ENCODE peak calls at places on chromosomes 7 and 10, in seven cellular contexts. P, D, A, E, V, H and J are unnamed samples.

GRCh38 chr7:150941983-150942590 is 36.0 kb downstream of the KCNH2 start:
- DNase-seq in P (no peak), D (peak; percentile 73), A (no peak), E (peak; percentile 28), V (no peak), H (no peak), J (no peak)

GRCh38 chr10:31808258-31809218 is 120.1 kb downstream of the ARHGAP12 start:
- DNase-seq in P (peak; percentile 80), D (no peak), A (peak; percentile 80), E (peak; percentile 46), V (no peak), H (peak; percentile 79), J (peak; percentile 47)

GRCh38 chr10:34734918-34735317 is 80.2 kb downstream of the PARD3 start:
- DNase-seq in P (no peak), D (no peak), A (no peak), E (no peak), V (no peak), H (no peak), J (no peak)

GRCh38 chr10:100128951-100129350 is 47.3 kb upstream of the CPN1 start:
- DNase-seq in P (no peak), D (no peak), A (no peak), E (no peak), V (no peak), H (no peak), J (no peak)

GRCh38 chr7:158112571-158113320 is 474.9 kb downstream of the PTPRN2 start:
- DNase-seq in P (no peak), D (no peak), A (no peak), E (no peak), V (peak; percentile 37), H (no peak), J (no peak)

GRCh38 chr10:73095479-73096021 is 1.1 kb downstream of the P4HA1 start:
- DNase-seq in P (peak; percentile 82), D (no peak), A (peak; percentile 91), E (peak; percentile 84), V (no peak), H (peak; percentile 76), J (peak; percentile 50)

GRCh38 chr7:130912910-130913720 is 179.1 kb upstream of the KLF14 start:
- DNase-seq in P (peak; percentile 99), D (no peak), A (peak; percentile 98), E (peak; percentile 34), V (no peak), H (peak; percentile 92), J (no peak)

GRCh38 chr7:73717025-73717807 is 2.3 kb downstream of the STX1A start:
- DNase-seq in P (peak; percentile 26), D (no peak), A (peak; percentile 64), E (no peak), V (no peak), H (no peak), J (no peak)

GRCh38 chr10:120221873-120222485 is 235.0 kb upstream of the PLPP4 start:
- DNase-seq in P (no peak), D (peak; percentile 77), A (peak; percentile 23), E (peak; percentile 86), V (peak; percentile 58), H (peak; percentile 87), J (no peak)

GRCh38 chr10:124992462-124993344 is 50.8 kb downstream of the ZRANB1 start:
- DNase-seq in P (peak; percentile 63), D (peak; percentile 60), A (peak; percentile 68), E (peak; percentile 79), V (peak; percentile 77), H (peak; percentile 82), J (peak; percentile 36)

GRCh38 chr10:133309720-133310398 is 1.1 kb downstream of the ZNF511 start:
- DNase-seq in P (no peak), D (no peak), A (no peak), E (no peak), V (no peak), H (no peak), J (no peak)

GRCh38 chr10:132421377-132422168 is 24.6 kb downstream of the PWWP2B start:
- DNase-seq in P (peak; percentile 26), D (no peak), A (peak; percentile 85), E (no peak), V (no peak), H (peak; percentile 75), J (no peak)

GRCh38 chr10:86753056-86753455 is 3.4 kb upstream of the BMPR1A start:
- DNase-seq in P (no peak), D (no peak), A (no peak), E (no peak), V (no peak), H (no peak), J (no peak)

GRCh38 chr10:84179059-84179710 is 5.6 kb downstream of the GPR15LG start:
- DNase-seq in P (peak; percentile 27), D (no peak), A (peak; percentile 24), E (no peak), V (no peak), H (peak; percentile 4), J (no peak)

GRCh38 chr7:45581271-45581780 is 7.2 kb downstream of the ADCY1 start:
- DNase-seq in P (no peak), D (peak; percentile 17), A (no peak), E (no peak), V (no peak), H (no peak), J (no peak)

GRCh38 chr7:45583296-45583695 is 9.1 kb downstream of the ADCY1 start:
- DNase-seq in P (no peak), D (no peak), A (no peak), E (no peak), V (no peak), H (no peak), J (no peak)

GRCh38 chr7:45580053-45580872 is 6.1 kb downstream of the ADCY1 start:
- DNase-seq in P (no peak), D (peak; percentile 64), A (no peak), E (peak; percentile 41), V (peak; percentile 69), H (no peak), J (no peak)

GRCh38 chr7:45582868-45583277 is 8.7 kb downstream of the ADCY1 start:
- DNase-seq in P (no peak), D (no peak), A (no peak), E (peak; percentile 53), V (no peak), H (no peak), J (peak; percentile 41)

DNA sequence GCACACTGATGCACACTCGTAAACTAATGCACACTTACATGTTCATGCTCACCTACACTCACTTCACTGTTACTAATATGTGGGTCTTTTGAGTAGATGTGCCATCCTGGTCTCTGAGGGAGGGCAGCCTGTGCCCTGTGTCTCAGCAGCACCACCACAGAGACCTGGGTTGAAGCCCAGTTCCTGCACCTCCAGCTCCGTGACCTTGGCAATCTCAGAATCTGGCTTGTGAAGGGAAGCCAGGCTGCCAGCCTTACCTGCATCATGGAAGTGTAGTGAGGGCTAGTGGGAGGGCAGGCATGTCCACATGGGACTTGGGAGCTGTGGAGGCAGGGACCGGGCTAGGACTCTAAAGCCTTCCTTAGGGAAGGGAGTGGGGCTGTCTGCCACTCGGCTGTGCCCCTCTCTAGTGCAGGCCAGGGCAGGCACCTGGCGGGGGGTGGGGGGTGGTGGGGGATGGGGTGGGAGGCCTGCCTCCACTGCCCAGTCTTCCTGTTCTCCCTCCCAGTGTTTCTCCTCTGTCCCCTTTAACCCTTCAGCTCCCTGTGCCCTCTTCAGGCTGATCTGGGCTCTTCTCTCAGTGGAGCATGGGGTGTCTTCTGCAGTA is 8.1 kb downstream of the ADCY1 start:
- DNase-seq in P (no peak), D (no peak), A (no peak), E (no peak), V (no peak), H (no peak), J (no peak)
- H2BK5ac ChIP-seq in P (no peak overlapping the region), D (no peak overlapping the region), A (no peak overlapping the region), E (no peak overlapping the region), V (peak overlapping the region; percentile 74), H (no peak overlapping the region), J (no peak overlapping the region)

GRCh38 chr7:128945668-128946366 is 8.1 kb downstream of the IRF5 start:
- DNase-seq in P (no peak), D (no peak), A (no peak), E (no peak), V (peak; percentile 45), H (no peak), J (no peak)

GRCh38 chr7:128948312-128948973 is 10.7 kb downstream of the IRF5 start:
- DNase-seq in P (no peak), D (no peak), A (no peak), E (no peak), V (no peak), H (peak; percentile 26), J (no peak)

GRCh38 chr7:128948976-128949760 is 11.4 kb downstream of the IRF5 start:
- DNase-seq in P (no peak), D (no peak), A (no peak), E (no peak), V (no peak), H (no peak), J (no peak)

GRCh38 chr7:128947854-128948253 is 10.1 kb downstream of the IRF5 start:
- DNase-seq in P (peak; percentile 3), D (no peak), A (no peak), E (no peak), V (no peak), H (peak; percentile 66), J (no peak)

GRCh38 chr7:128946936-128947830 is 9.5 kb downstream of the IRF5 start:
- DNase-seq in P (no peak), D (peak; percentile 76), A (no peak), E (peak; percentile 42), V (no peak), H (no peak), J (no peak)
- H2BK5ac ChIP-seq in P (no peak overlapping the region), D (no peak overlapping the region), A (no peak overlapping the region), E (no peak overlapping the region), V (no peak overlapping the region), H (no peak overlapping the region), J (peak overlapping the region; percentile 50)

DNA sequence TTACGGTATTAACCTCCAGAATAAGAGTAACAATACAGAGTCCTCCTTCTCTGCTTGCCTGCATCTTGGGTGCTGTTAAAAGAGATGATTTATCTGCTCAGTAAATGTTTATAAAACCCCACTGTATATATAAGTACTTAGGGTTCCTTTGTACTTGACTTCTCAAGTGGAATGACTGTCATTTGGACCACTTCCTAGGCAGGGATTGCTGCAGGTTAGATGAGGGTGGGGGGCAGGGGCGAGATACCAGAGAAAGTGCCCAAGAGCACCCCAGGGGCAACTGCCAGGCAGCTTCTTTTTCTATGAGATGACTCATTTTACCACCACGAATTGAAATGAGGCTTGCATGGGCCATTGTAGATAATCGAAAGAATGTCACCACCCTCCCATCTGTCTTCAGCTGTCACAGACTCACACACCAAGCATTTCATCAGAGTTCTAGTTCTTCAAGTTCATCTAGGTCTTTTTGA is 421.9 kb upstream of the GALNT17 start:
- DNase-seq in P (peak; percentile 76), D (no peak), A (peak; percentile 43), E (peak; percentile 82), V (no peak), H (peak; percentile 49), J (no peak)
- H2BK5ac ChIP-seq in P (no peak overlapping the region), D (no peak overlapping the region), A (no peak overlapping the region), E (no peak overlapping the region), V (no peak overlapping the region), H (no peak overlapping the region), J (no peak overlapping the region)

DNA sequence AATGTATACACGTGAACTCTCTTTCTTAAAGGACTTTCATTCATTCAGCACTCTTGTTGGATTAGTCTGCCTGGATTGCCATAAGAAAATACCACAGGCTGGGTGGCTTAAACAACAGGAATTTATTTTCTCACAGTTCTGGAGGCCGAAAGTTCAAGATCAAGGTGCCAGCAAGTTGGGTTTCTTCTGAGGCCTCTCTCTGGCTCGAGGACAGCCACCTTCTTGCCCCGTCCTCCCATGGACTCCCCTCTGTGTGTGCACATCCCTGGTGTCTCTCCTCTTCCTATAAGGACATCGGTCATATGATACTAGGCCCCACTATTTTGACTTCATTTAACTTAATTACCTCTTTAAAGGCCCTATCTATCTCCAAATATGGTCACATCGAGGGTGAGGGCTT is 110.4 kb upstream of the BMPER start:
- DNase-seq in P (no peak), D (no peak), A (no peak), E (no peak), V (no peak), H (no peak), J (no peak)
- H2BK5ac ChIP-seq in P (no peak overlapping the region), D (no peak overlapping the region), A (no peak overlapping the region), E (no peak overlapping the region), V (no peak overlapping the region), H (no peak overlapping the region), J (no peak overlapping the region)